ENCODE peak calls at places on chromosomes 16 and 17, in four cellular contexts. Q is ascending aorta, A is PC-9, D is pancreas. G is an unnamed sample.

GRCh38 chr16:31458073-31458834 is 1.0 kb upstream of the ARMC5 start:
- DNase-seq in A (peak), D (peak), Q (no peak), G (peak)

GRCh38 chr17:14616508-14616907 is 315.6 kb downstream of the HS3ST3B1 start:
- DNase-seq in Q (no peak), D (no peak), A (no peak), G (no peak)

GRCh38 chr17:57121308-57122042 is 36.4 kb downstream of the AKAP1 start:
- DNase-seq in A (no peak), Q (no peak), D (no peak), G (peak)

GRCh38 chr17:57927048-57927723 is 28.0 kb downstream of the CUEDC1 start:
- DNase-seq in A (peak), Q (no peak), D (no peak), G (no peak)

GRCh38 chr17:29140051-29140582 is 40.1 kb downstream of the MYO18A start:
- DNase-seq in A (no peak), Q (peak), D (peak), G (peak)

GRCh38 chr17:38703742-38704644 is 1.1 kb upstream of the MLLT6 start:
- DNase-seq in Q (peak), A (peak), D (peak), G (peak)

GRCh38 chr16:30998852-30999761 is 11.3 kb downstream of the STX1B start:
- DNase-seq in Q (peak), D (no peak), A (no peak), G (no peak)

GRCh38 chr17:1588781-1589585 is 26.4 kb upstream of the PITPNA start:
- DNase-seq in Q (no peak), D (no peak), A (no peak), G (no peak)

GRCh38 chr17:69222707-69223106 is 5.9 kb downstream of the ABCA10 start:
- DNase-seq in Q (no peak), D (no peak), A (no peak), G (no peak)

GRCh38 chr16:9099131-9099625 is 7.7 kb downstream of the HAPSTR1 start:
- DNase-seq in A (peak), Q (no peak), D (no peak), G (peak)

GRCh38 chr17:13031718-13032350 is 14.0 kb upstream of the ELAC2 start:
- DNase-seq in D (peak), A (no peak), Q (peak), G (peak)

GRCh38 chr16:22262460-22262859 is 34.7 kb upstream of the POLR3E start:
- DNase-seq in Q (no peak), D (no peak), A (no peak), G (no peak)

GRCh38 chr17:9402590-9403199 is 172.9 kb downstream of the STX8 start:
- DNase-seq in D (no peak), A (no peak), Q (no peak), G (peak)

GRCh38 chr17:58112970-58113631 is 29.9 kb downstream of the DYNLL2 start:
- DNase-seq in A (peak), Q (peak), D (peak), G (peak)

GRCh38 chr17:9023389-9024210 is 2.3 kb downstream of the NTN1 start:
- DNase-seq in Q (peak), A (no peak), D (no peak), G (peak)

GRCh38 chr17:13704333-13704732 is 102.6 kb upstream of the HS3ST3A1 start:
- DNase-seq in A (no peak), Q (no peak), D (no peak), G (no peak)

GRCh38 chr16:19294156-19294649 is 8.7 kb downstream of the CLEC19A start:
- DNase-seq in D (peak), A (no peak), Q (peak), G (peak)

GRCh38 chr16:12819126-12820117 is 15.7 kb upstream of the CPPED1 start:
- DNase-seq in A (no peak), Q (peak), D (peak), G (peak)

GRCh38 chr16:50300942-50301625 is 34.7 kb downstream of the ADCY7 start:
- DNase-seq in A (no peak), Q (peak), D (peak), G (no peak)

GRCh38 chr16:50372611-50373344 is 4.0 kb upstream of the BRD7 start:
- DNase-seq in Q (peak), D (no peak), A (peak), G (no peak)

GRCh38 chr16:56749806-56750491 is 20.0 kb downstream of the NUP93 start:
- DNase-seq in Q (no peak), D (no peak), A (no peak), G (no peak)

GRCh38 chr16:88558457-88559442 is 11.5 kb upstream of the ZC3H18 start:
- DNase-seq in D (peak), A (peak), Q (no peak), G (peak)

GRCh38 chr16:89142474-89143197 is 28.9 kb upstream of the CDH15 start:
- DNase-seq in A (no peak), D (no peak), Q (no peak), G (no peak)

GRCh38 chr17:82349287-82349701 is 9.8 kb upstream of the TEX19 start:
- DNase-seq in A (no peak), D (no peak), Q (no peak), G (no peak)

GRCh38 chr17:76957600-76958464 is 89.6 kb downstream of the MGAT5B start:
- DNase-seq in A (no peak), D (no peak), Q (no peak), G (no peak)

DNA sequence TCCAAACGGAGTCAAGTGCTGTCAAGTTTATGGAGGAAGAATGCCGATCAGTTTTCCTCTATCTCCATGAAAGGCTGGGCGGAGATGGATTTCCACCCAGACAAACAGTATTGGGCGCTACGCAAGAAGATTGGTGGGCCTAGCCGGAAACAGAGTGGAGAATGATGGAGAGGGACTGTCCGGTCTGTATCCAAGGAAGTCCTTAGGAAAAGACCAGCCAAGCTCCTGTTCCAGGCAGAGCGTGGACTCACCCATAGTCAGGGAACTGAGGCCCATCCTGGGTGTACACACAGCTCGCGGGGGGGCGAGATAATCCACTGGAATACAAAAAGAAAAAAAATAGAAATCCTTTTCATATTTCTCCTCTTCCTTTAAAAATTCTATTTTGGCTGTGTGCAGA is 1.5 kb upstream of the ABCC12 start:
- DNase-seq in A (no peak), D (no peak), Q (no peak), G (no peak)
- TF ChIP-seq CTCF in A (no peak), D (no peak), Q (no peak), G (no peak)

GRCh38 chr16:1903220-1903574 is 15.0 kb downstream of the HS3ST6 start:
- DNase-seq in A (no peak), D (no peak), Q (no peak), G (no peak)

GRCh38 chr16:1900452-1900774 is 17.8 kb downstream of the HS3ST6 start:
- DNase-seq in Q (no peak), D (no peak), A (peak), G (no peak)

GRCh38 chr16:1902547-1903219 is 15.5 kb downstream of the HS3ST6 start:
- DNase-seq in D (no peak), A (no peak), Q (no peak), G (no peak)

GRCh38 chr16:1895949-1896675 is 22.1 kb downstream of the HS3ST6 start:
- DNase-seq in A (no peak), D (no peak), Q (no peak), G (no peak)

DNA sequence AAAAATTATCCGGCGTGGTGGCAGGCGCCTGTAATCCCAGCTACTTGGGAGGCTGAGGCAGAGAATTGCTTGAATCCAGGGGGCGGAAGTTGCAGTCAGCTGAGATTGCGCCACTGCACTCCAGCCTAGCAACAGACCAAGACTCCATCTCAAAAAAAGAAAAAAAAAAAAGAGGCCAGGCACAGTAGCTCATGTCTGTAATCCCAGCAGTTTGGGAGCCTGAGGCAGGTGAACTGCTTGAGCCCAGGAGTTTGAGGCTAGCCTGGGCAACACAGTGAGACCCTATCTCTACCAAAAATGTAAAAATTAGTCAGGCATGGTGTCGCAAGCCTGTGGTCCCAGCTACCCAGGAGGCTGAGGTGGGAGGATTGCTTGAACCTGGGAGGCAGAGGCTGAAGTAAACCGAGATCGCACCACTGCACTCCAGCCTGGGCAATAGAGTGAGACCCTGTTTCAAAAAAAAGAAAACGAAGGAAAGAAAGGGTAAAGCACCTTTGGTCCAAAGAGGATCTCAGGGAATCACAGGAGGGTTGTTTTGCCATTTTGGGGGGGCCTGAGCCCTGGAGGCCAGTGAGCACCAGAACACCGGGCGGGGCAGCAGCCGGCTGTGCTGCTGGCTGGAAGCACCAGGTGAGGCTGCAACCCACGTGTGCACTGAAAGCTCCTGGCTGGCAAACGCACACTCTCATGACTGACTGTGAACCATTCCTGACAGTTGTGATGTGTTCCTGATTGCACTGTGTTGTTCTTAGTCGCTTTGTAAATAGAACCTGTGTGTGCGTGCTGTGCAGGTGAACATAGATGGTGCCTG is 18.4 kb downstream of the HS3ST6 start:
- DNase-seq in Q (no peak), D (peak), A (no peak), G (no peak)
- TF ChIP-seq CTCF in Q (no peak), D (no peak), A (no peak), G (no peak)

DNA sequence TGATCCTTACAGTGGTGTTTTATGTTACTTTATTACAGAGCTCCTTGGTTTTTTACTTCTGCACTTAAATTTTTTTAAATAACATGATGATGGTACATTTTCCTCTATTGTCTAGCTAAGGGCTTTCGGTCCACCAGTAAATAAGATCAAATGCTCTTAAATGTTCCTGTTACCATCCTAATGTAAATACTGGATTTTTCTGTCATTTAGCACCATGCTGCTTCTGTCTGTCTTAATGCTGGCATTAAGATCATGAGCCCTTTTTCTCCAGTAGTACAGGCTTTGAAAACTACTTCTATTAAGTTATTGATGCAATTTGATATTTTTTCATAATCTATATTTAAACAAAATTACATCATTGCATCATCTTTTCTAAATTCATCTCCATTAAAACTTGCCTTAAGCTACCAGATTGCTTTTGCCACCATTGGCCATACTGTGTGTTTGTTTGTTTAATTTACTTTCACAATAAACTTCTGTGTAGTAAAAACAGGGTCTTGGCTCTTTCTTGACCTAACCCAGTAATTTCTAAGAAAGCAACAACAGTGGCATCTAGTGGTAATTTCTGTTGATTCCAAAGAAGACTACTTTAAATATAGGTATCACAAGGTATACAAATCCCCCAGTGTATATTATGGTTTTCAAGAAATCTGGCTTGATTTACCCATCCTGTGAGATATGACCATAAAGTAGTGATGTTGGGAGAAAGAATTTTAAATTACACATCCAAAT is 9.0 kb upstream of the PHAF1 start:
- DNase-seq in D (no peak), Q (no peak), A (no peak), G (peak)
- TF ChIP-seq CTCF in D (no peak), Q (peak), A (peak), G (peak)

DNA sequence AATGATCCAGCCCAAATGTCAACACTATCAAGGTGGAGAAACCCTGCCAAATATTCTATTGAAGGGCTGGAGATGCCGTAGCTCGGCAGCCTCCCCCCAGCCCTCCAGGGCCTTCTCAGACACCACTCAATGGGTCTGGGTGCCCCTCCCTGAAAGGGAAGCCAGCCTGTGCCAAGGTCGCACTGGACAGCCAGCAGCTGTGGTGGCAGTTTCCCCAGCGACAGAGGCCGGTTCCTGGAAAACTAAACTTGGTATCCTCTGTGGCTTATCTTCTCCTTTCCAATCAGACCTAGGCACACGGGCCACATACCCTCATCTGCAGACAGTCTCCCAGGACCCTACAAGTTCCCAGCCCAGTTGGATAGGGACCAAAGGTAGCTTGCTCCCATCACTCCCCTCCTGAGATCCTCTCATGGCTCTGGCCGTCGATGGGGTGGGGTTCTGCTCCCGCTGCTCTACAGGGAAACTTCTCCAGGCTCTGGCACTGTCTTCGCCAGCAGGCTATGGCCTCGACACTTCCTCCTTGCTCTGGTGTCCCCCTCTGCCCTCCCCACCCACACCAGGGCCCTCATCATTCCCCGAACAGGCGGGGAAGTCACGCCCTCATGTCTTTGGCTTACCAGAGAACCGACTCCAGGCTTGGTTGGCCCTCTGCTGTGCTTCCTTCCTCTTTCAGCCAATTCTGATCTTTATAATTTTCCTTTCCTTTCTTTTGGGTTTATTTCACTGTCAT is 18.3 kb upstream of the IL21R start:
- DNase-seq in D (peak), Q (peak), A (no peak), G (no peak)
- TF ChIP-seq CTCF in D (no peak), Q (no peak), A (no peak), G (no peak)

DNA sequence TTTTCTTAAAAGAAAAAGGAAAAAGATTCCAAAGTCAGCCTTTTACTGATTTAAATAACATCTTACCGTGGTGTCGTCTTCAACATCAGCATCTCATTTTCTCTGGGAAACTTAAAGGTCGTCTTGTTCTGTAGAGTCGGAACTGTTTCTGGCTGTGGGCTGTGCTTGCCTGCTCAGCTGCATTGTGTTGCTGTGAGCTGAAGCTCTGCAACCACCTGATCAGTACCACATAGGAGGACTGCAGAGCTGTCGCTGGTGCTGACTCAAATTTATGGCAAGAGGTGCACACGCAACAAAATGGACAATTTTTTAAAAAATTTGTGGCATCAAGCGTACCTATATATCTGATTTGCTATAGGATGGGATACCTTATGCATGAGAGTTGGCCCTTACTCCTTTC is at the start of gene OMG:
- DNase-seq in A (no peak), D (no peak), Q (no peak), G (no peak)
- TF ChIP-seq CTCF in A (no peak), D (no peak), Q (no peak), G (no peak)

GRCh38 chr16:600781-601180 is 10.9 kb downstream of the RAB40C start:
- DNase-seq in A (no peak), Q (no peak), D (no peak), G (no peak)
- TF ChIP-seq CTCF in A (no peak), Q (no peak), D (no peak), G (peak)

G was measured in GM13977.